ENCODE peak calls at places on chromosomes 13 and 19, in six cellular contexts. D is posterior vena cava; H is left lung; L is stimulated activated CD8-positive, alpha-beta memory T cell treated with anti-CD3 and anti-CD28 coated beads, Interleukin-4, amount 100 ng/mL, for 24 hours; U is kidney tubule cell; R is stimulated activated CD4-positive, alpha-beta T cell treated with anti-CD3 and anti-CD28 coated beads, Interleukin-4, amount 100 ng/mL, for 24 hours. F is an unnamed sample.

GRCh38 chr13:76641056-76641455 is 245.1 kb downstream of the KCTD12 start:
- DNase-seq in D (no peak), H (no peak), L (no peak), U (no peak), R (no peak), F (no peak)

GRCh38 chr13:97028441-97029299 is 34.4 kb upstream of the OXGR1 start:
- DNase-seq in D (no peak), H (no peak), L (peak), U (peak), R (peak), F (peak)

GRCh38 chr19:49502866-49503581 is 6.8 kb downstream of the RPS11 start:
- DNase-seq in D (no peak), H (no peak), L (no peak), U (peak), R (peak), F (peak)

GRCh38 chr19:7450243-7451223 is 38.3 kb downstream of the PEX11G start:
- DNase-seq in D (no peak), H (no peak), L (no peak), U (peak), R (no peak), F (peak)

GRCh38 chr19:21677696-21678418 is 89.5 kb downstream of the ZNF100 start:
- DNase-seq in D (no peak), H (no peak), L (no peak), U (no peak), R (no peak), F (no peak)

GRCh38 chr19:2578391-2578826 is 102.5 kb downstream of the GADD45B start:
- DNase-seq in D (peak), H (peak), L (no peak), U (peak), R (no peak), F (no peak)

GRCh38 chr19:50496189-50497029 is 14.6 kb downstream of the JOSD2 start:
- DNase-seq in D (peak), H (no peak), L (no peak), U (no peak), R (no peak), F (no peak)

GRCh38 chr13:31764556-31764955 is 25.2 kb downstream of the RXFP2 start:
- DNase-seq in D (no peak), H (no peak), L (no peak), U (no peak), R (no peak), F (no peak)

GRCh38 chr19:17192751-17193150 is 22.4 kb upstream of the USE1 start:
- DNase-seq in D (no peak), H (no peak), L (no peak), U (no peak), R (no peak), F (no peak)

GRCh38 chr19:10254244-10254643 is 2.2 kb downstream of the MRPL4 start:
- DNase-seq in D (no peak), H (no peak), L (no peak), U (no peak), R (no peak), F (no peak)

GRCh38 chr13:97627566-97627965 is 193.6 kb downstream of the RAP2A start:
- DNase-seq in D (peak), H (peak), L (no peak), U (peak), R (no peak), F (no peak)

GRCh38 chr19:30547192-30547591 is 175.0 kb downstream of the ZNF536 start:
- DNase-seq in D (no peak), H (no peak), L (no peak), U (no peak), R (no peak), F (peak)

GRCh38 chr13:114283581-114283980 is 2.2 kb downstream of the UPF3A start:
- DNase-seq in D (no peak), H (no peak), L (no peak), U (peak), R (no peak), F (no peak)

GRCh38 chr19:56477429-56478338 is 539 bp upstream of the ZNF667 start:
- DNase-seq in D (peak), H (peak), L (peak), U (peak), R (peak), F (peak)

GRCh38 chr13:27789495-27790303 is 2.6 kb upstream of the GSX1 start:
- DNase-seq in D (no peak), H (no peak), L (no peak), U (no peak), R (no peak), F (no peak)

GRCh38 chr19:17873661-17874422 is 2.1 kb downstream of the SLC5A5 start:
- DNase-seq in D (no peak), H (no peak), L (peak), U (peak), R (peak), F (no peak)

GRCh38 chr19:43675269-43675879 is 5.4 kb upstream of the PLAUR start:
- DNase-seq in D (no peak), H (peak), L (no peak), U (peak), R (no peak), F (no peak)

GRCh38 chr19:49020931-49021895 is 2.9 kb downstream of the CGB3 start:
- DNase-seq in D (no peak), H (no peak), L (no peak), U (peak), R (no peak), F (no peak)

GRCh38 chr19:43809762-43810696 is 7.8 kb upstream of the LYPD5 start:
- DNase-seq in D (no peak), H (no peak), L (no peak), U (peak), R (peak), F (peak)